ENCODE peak calls at places on chromosomes 12 and 14, in nine cellular contexts. D is psoas muscle; H is left lung; U is heart right ventricle; B is left ventricle myocardium inferior; Z is PC-3; A is CD8-positive, alpha-beta T cell; L is RWPE2; Q is mesendoderm. O is an unnamed sample. For H3K4me1, the result is how much of the 10 kb centered on the place peaks cover.

GRCh38 chr14:69328765-69329164 is 68.8 kb downstream of the GALNT16 start:
- DNase-seq in B (no peak), Z (no peak), A (no peak), Q (no peak), U (no peak), D (no peak), L (no peak), H (no peak), O (no peak)

GRCh38 chr12:26425587-26426260 is 230.4 kb downstream of the SSPN start:
- DNase-seq in A (no peak), L (no peak), Z (no peak), D (no peak), B (no peak), Q (no peak), U (no peak), H (no peak), O (no peak)

GRCh38 chr14:100546051-100546443 is 41.2 kb downstream of the BEGAIN start:
- DNase-seq in A (peak), Q (no peak), Z (peak), U (no peak), D (no peak), L (no peak), H (no peak), B (peak), O (no peak)

GRCh38 chr12:113561381-113561780 is 89.7 kb upstream of the LHX5 start:
- DNase-seq in Q (no peak), B (no peak), L (no peak), A (no peak), H (no peak), Z (no peak), D (no peak), U (no peak), O (no peak)

GRCh38 chr14:102924632-102925588 is 2.4 kb downstream of the AMN start:
- DNase-seq in Z (no peak), L (no peak), B (no peak), H (peak), Q (no peak), A (no peak), U (no peak), D (no peak), O (no peak)

GRCh38 chr12:56787498-56787897 is 24.4 kb downstream of the HSD17B6 start:
- DNase-seq in Q (no peak), A (no peak), D (no peak), L (no peak), Z (no peak), H (no peak), B (no peak), U (no peak), O (no peak)

GRCh38 chr12:128190614-128191013 is 76.4 kb upstream of the TMEM132C start:
- DNase-seq in H (no peak), D (no peak), L (no peak), U (no peak), Q (peak), Z (peak), A (no peak), B (no peak), O (no peak)

GRCh38 chr12:54984602-54985376 is at the start of gene TESPA1:
- DNase-seq in Q (peak), B (peak), Z (no peak), U (peak), L (no peak), A (peak), D (peak), H (peak), O (peak)

GRCh38 chr12:43069768-43070221 is 480.2 kb upstream of the PRICKLE1 start:
- DNase-seq in A (no peak), B (peak), H (no peak), U (peak), Z (no peak), L (no peak), D (peak), Q (no peak), O (no peak)

GRCh38 chr12:95551305-95551704 is at the start of gene USP44:
- DNase-seq in Z (no peak), H (no peak), B (no peak), D (no peak), Q (peak), L (no peak), U (no peak), A (no peak), O (no peak)

GRCh38 chr12:132837693-132838463 is 9.2 kb upstream of the GOLGA3 start:
- DNase-seq in Q (no peak), U (no peak), B (peak), H (no peak), D (peak), L (no peak), A (no peak), Z (no peak), O (no peak)

GRCh38 chr12:115452751-115453281 is 768.8 kb upstream of the TBX3 start:
- DNase-seq in A (no peak), U (no peak), D (no peak), Q (peak), H (no peak), B (no peak), Z (no peak), L (no peak), O (no peak)

GRCh38 chr12:97753332-97753731 is 290.7 kb downstream of the RMST start:
- DNase-seq in A (no peak), B (no peak), Z (no peak), D (no peak), U (no peak), L (no peak), Q (no peak), H (no peak), O (no peak)

GRCh38 chr12:47216150-47216677 is 136.5 kb upstream of the AMIGO2 start:
- DNase-seq in A (peak), U (no peak), Z (no peak), D (no peak), Q (no peak), H (no peak), L (no peak), B (peak), O (peak)

GRCh38 chr14:63493246-63493645 is 49.9 kb downstream of the PPP2R5E start:
- DNase-seq in H (no peak), Z (peak), B (no peak), L (no peak), U (no peak), D (no peak), A (no peak), Q (peak), O (no peak)

GRCh38 chr12:57089259-57090245 is 638 bp downstream of the NAB2 start:
- DNase-seq in U (peak), Z (peak), Q (peak), B (peak), L (no peak), A (peak), D (peak), H (peak), O (peak)

GRCh38 chr12:126093911-126094310 is 1028.7 kb downstream of the AACS start:
- DNase-seq in U (no peak), Z (peak), Q (peak), B (no peak), D (no peak), A (no peak), H (no peak), L (no peak), O (no peak)

GRCh38 chr12:66191547-66192126 is 2.6 kb downstream of the IRAK3 start:
- DNase-seq in U (no peak), Z (no peak), B (no peak), A (no peak), D (no peak), Q (no peak), L (no peak), H (no peak), O (no peak)

GRCh38 chr12:103852498-103852992 is 11.5 kb upstream of the NT5DC3 start:
- DNase-seq in D (no peak), A (no peak), L (no peak), Z (peak), H (no peak), B (no peak), U (no peak), Q (peak), O (no peak)

GRCh38 chr14:56474419-56475022 is 105.1 kb upstream of the TMEM260 start:
- DNase-seq in L (no peak), A (no peak), H (no peak), U (no peak), Q (peak), D (no peak), B (no peak), Z (peak), O (no peak)

GRCh38 chr14:73743431-73743931 is 29.3 kb upstream of the PNMA1 start:
- DNase-seq in B (peak), Q (no peak), A (no peak), H (peak), Z (no peak), U (no peak), D (peak), L (no peak), O (peak)

GRCh38 chr14:99188721-99189120 is 83.3 kb downstream of the BCL11B start:
- DNase-seq in A (no peak), D (no peak), Z (no peak), L (no peak), Q (peak), U (no peak), B (no peak), H (no peak), O (peak)

GRCh38 chr12:93813972-93814821 is 137.0 kb downstream of the CRADD start:
- DNase-seq in H (no peak), D (peak), B (peak), L (no peak), Z (no peak), U (peak), A (no peak), Q (no peak), O (no peak)

GRCh38 chr14:35403085-35403396 is 1.5 kb downstream of the NFKBIA start:
- DNase-seq in H (peak), A (no peak), B (peak), Z (peak), U (peak), L (no peak), D (peak), Q (no peak), O (peak)

GRCh38 chr12:61757831-61758505 is 502.2 kb upstream of the USP15 start:
- DNase-seq in H (no peak), D (no peak), A (no peak), U (no peak), B (no peak), Z (no peak), Q (no peak), L (no peak), O (no peak)

GRCh38 chr12:90653051-90653450 is 301.9 kb downstream of the CCER1 start:
- DNase-seq in B (no peak), L (no peak), D (no peak), H (no peak), U (no peak), Z (no peak), Q (peak), A (no peak), O (no peak)

GRCh38 chr12:55073043-55074022 is 52.9 kb upstream of the OR9K2 start:
- DNase-seq in U (peak), D (peak), H (no peak), L (no peak), Z (peak), A (peak), Q (peak), B (peak), O (peak)

GRCh38 chr12:21656931-21657335 is 709 bp downstream of the LDHB start:
- DNase-seq in U (peak), Q (peak), A (no peak), B (peak), D (no peak), H (peak), Z (peak), L (no peak), O (peak)

GRCh38 chr14:40336846-40337245 is 904.6 kb upstream of the FBXO33 start:
- DNase-seq in Z (no peak), B (no peak), H (no peak), U (no peak), D (no peak), A (no peak), Q (no peak), L (no peak), O (no peak)

GRCh38 chr14:104206281-104206904 is 68.0 kb downstream of the KIF26A start:
- DNase-seq in Q (peak), L (no peak), U (no peak), B (no peak), D (no peak), A (no peak), H (peak), Z (no peak), O (no peak)

GRCh38 chr14:24054324-24054641 is 2.5 kb downstream of the CARMIL3 start:
- DNase-seq in Z (no peak), B (no peak), L (peak), Q (no peak), D (no peak), A (no peak), H (no peak), U (no peak), O (no peak)

GRCh38 chr14:58272589-58273372 is 25.6 kb upstream of the ARID4A start:
- DNase-seq in H (no peak), Z (peak), Q (peak), A (no peak), U (peak), B (no peak), D (no peak), L (no peak), O (no peak)

GRCh38 chr12:85804663-85805062 is 31.5 kb downstream of the RASSF9 start:
- DNase-seq in H (no peak), Z (no peak), U (no peak), D (no peak), B (no peak), A (no peak), Q (no peak), L (no peak), O (no peak)

GRCh38 chr12:95721320-95721719 is 69.2 kb downstream of the NTN4 start:
- DNase-seq in H (no peak), Q (peak), A (no peak), Z (peak), L (no peak), U (no peak), B (no peak), D (no peak), O (no peak)

GRCh38 chr14:23793532-23793931 is 157.4 kb downstream of the DHRS2 start:
- DNase-seq in A (no peak), Q (no peak), Z (no peak), H (no peak), D (no peak), B (no peak), L (no peak), U (no peak), O (no peak)

GRCh38 chr12:129257526-129257925 is 404.2 kb downstream of the GLT1D1 start:
- DNase-seq in U (no peak), Q (peak), A (no peak), H (no peak), B (no peak), Z (no peak), L (no peak), D (no peak), O (no peak)

GRCh38 chr14:67532998-67533753 is at the start of gene PLEKHH1:
- DNase-seq in Z (peak), L (peak), D (peak), U (peak), A (peak), H (peak), Q (peak), B (peak), O (no peak)

DNA sequence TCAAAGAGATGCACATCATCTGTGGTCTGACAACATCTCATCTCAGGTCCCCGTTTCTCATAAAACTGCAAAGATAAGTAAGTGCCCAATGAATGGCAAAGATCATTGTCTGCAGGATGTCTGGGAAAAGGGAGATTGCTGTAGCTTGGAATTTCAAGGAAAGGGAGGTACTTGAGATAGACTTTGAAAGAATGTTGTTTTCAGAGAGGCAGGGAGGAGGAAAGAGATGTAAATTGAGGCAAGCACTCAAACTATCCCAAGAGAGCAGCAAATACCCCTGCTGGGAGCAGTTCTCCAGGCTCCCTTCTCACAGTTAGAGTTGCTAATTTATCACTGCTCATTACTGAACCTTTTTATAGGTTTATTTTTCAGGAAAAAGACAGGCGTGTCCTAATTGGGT is 107.1 kb downstream of the MYRFL start:
- DNase-seq in D (no peak), Q (peak), B (no peak), H (no peak), A (no peak), Z (no peak), U (no peak), L (no peak), O (no peak)
- H3K4me1 ChIP-seq in D (under half), Q (under half), B (under half), H (under half), A (under half), Z (under half), U (under half), L (under half), O (under half)

DNA sequence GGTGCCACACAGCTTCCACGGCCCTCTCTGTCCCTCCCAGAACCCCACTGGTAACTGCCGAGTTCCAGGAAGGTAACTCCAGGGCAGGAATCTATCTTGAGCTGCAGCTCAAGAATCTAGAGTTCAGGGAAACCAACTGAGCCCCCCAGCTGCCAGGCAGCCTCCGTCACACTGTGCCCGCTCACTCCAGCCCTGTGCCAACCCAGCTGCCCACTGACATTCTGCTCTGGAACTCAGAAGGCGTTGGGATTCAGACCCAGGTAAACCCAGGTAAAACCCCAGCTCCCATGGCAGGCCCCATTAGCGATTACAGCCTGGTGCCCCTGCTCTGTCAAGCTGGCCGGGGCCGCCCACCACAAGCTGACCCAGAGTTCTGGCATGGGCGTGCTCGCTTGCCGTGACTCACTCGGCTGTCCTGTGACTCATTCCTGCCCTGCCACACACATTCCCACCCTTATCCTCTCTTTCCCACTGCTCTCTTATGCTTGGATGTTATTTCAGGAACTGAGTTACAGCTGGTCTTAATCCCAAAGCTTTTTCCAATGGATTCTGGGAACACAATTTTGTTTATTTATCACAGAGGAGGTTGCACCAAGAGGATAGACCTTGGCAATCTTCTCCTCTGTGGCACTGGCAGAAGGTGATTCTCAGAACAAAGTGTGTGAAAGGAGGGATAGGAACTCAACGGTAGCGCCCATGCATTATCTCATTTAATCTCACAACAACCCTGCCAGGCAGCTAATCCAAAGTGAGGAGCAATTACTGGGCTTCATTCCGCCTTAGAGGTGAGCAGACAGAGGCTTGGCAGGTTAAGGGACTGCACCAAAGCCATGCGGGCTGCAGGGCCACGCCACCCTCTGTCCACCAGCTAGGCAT is 33.2 kb downstream of the SYNE3 start:
- DNase-seq in H (peak), Z (peak), L (peak), A (no peak), U (peak), Q (peak), D (peak), B (peak), O (no peak)
- H3K4me1 ChIP-seq in H (under half), Z (under half), L (under half), A (under half), U (under half), Q (under half), D (under half), B (half or more), O (under half)

GRCh38 chr14:64722842-64723447 is 18.7 kb downstream of the PLEKHG3 start:
- DNase-seq in L (peak), D (peak), A (no peak), H (no peak), U (no peak), Q (no peak), B (no peak), Z (no peak), O (no peak)

GRCh38 chr14:64720190-64720589 is 16.0 kb downstream of the PLEKHG3 start:
- DNase-seq in Z (peak), A (no peak), U (no peak), H (no peak), B (no peak), L (peak), Q (peak), D (peak), O (no peak)

GRCh38 chr14:64721391-64721791 is 17.2 kb downstream of the PLEKHG3 start:
- DNase-seq in Q (no peak), D (peak), B (no peak), A (no peak), Z (no peak), H (no peak), L (peak), U (peak), O (no peak)

GRCh38 chr14:64723691-64724577 is 19.7 kb downstream of the PLEKHG3 start:
- DNase-seq in B (peak), H (no peak), L (peak), Q (peak), D (peak), A (no peak), U (no peak), Z (no peak), O (peak)

DNA sequence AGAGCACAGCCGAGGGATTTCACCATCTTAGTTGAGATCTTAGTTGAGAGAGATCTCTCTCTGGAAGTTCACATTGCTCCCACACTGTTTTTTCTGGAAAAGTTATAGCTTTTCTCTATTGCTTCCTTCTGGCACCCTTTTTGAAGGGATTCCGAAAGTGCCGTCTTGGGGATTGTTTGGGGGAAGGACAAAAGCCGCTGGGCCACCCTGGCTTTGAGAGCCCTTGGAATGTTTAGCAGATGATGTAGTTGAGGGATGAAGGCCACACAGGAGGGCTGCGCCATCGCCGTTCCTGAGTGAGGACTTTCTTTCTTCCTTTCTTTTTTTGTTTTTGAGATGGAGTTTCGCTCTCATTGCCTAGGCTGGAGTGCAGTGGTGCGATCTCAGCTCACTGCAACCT is 17.7 kb downstream of the PLEKHG3 start:
- DNase-seq in Q (no peak), D (no peak), U (no peak), Z (no peak), A (no peak), L (peak), B (no peak), H (no peak), O (no peak)
- H3K4me1 ChIP-seq in Q (half or more), D (under half), U (half or more), Z (half or more), A (under half), L (half or more), B (half or more), H (half or more), O (half or more)

DNA sequence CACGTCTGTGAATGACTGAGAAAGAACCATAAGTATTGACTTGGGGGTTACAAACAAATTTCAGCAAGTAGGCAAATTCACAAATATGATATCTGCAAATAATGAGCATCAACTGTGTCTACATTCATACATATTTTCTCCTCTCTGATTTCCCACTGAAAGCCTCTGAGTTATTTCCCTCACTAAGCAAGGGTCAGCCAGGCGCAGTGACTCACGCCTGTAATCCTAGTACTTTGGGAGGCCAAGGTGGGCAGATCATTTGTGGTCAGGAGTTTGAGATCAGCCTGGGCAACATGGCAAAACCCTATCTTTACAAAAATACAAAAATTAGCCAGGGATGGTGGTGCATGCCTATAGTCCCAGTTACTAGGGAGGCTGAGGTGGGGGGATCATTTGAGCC is 80.8 kb downstream of the SLC25A21 start:
- DNase-seq in D (no peak), Q (no peak), B (no peak), A (no peak), L (no peak), Z (no peak), U (no peak), H (no peak), O (no peak)
- H3K4me1 ChIP-seq in D (under half), Q (under half), B (under half), A (under half), L (under half), Z (under half), U (under half), H (under half), O (under half)

GRCh38 chr12:67633708-67634107 is 14.8 kb upstream of the DYRK2 start:
- DNase-seq in H (no peak), U (peak), B (peak), D (no peak), L (no peak), A (no peak), Z (no peak), Q (no peak), O (no peak)
- H3K4me1 ChIP-seq in H (under half), U (under half), B (under half), D (under half), L (under half), A (half or more), Z (under half), Q (under half), O (under half)